ENCODE peak calls at places on chromosome 5, in ten cellular contexts. E is fibroblast of lung; X is dermis blood vessel endothelial cell; F is fibroblast of the aortic adventitia; O is effector memory CD8-positive, alpha-beta T cell; S is NCI-H1105 treated with DMSO at 0.1 percent for 48 hours; K is gastrocnemius medialis; R is GM20000; W is GDM1; L is EH. P is an unnamed sample.

GRCh38 chr5:6452622-6453504 is 4.2 kb downstream of the UBE2QL1 start:
- DNase-seq in E (no peak), X (no peak), F (no peak), O (no peak), S (peak), K (peak), R (no peak), W (no peak), L (no peak), P (no peak)

GRCh38 chr5:54844905-54845566 is 140.4 kb downstream of the ESM1 start:
- DNase-seq in E (peak), X (peak), F (peak), O (no peak), S (peak), K (no peak), R (no peak), W (no peak), L (peak), P (no peak)

GRCh38 chr5:4208996-4209395 is 613.4 kb downstream of the IRX1 start:
- DNase-seq in E (no peak), X (no peak), F (no peak), O (no peak), S (no peak), K (no peak), R (no peak), W (no peak), L (no peak), P (no peak)

GRCh38 chr5:51096859-51097258 is 286.4 kb upstream of the ISL1 start:
- DNase-seq in E (no peak), X (no peak), F (no peak), O (no peak), S (no peak), K (no peak), R (no peak), W (no peak), L (no peak), P (no peak)

GRCh38 chr5:87081511-87082372 is 185.9 kb upstream of the RASA1 start:
- DNase-seq in E (no peak), X (peak), F (no peak), O (peak), S (no peak), K (peak), R (peak), W (peak), L (no peak), P (peak)

GRCh38 chr5:59793000-59793399 is 100.5 kb downstream of the PDE4D start:
- DNase-seq in E (peak), X (no peak), F (peak), O (no peak), S (no peak), K (peak), R (no peak), W (no peak), L (peak), P (no peak)

GRCh38 chr5:103461223-103461622 is 101.4 kb downstream of the NUDT12 start:
- DNase-seq in E (no peak), X (no peak), F (peak), O (no peak), S (no peak), K (no peak), R (no peak), W (no peak), L (peak), P (no peak)

GRCh38 chr5:180128671-180129261 is 57.2 kb upstream of the RNF130 start:
- DNase-seq in E (no peak), X (no peak), F (no peak), O (no peak), S (no peak), K (no peak), R (no peak), W (no peak), L (no peak), P (peak)

GRCh38 chr5:16384804-16385203 is 80.8 kb downstream of the ZNF622 start:
- DNase-seq in E (no peak), X (no peak), F (no peak), O (no peak), S (no peak), K (no peak), R (no peak), W (no peak), L (no peak), P (no peak)

GRCh38 chr5:172147857-172148256 is 40.2 kb downstream of the STK10 start:
- DNase-seq in E (no peak), X (no peak), F (no peak), O (peak), S (no peak), K (no peak), R (no peak), W (no peak), L (no peak), P (no peak)

GRCh38 chr5:135458356-135458755 is 6.2 kb upstream of the TIFAB start:
- DNase-seq in E (no peak), X (no peak), F (no peak), O (no peak), S (no peak), K (no peak), R (no peak), W (no peak), L (no peak), P (no peak)

GRCh38 chr5:42495908-42496307 is 72.7 kb downstream of the GHR start:
- DNase-seq in E (peak), X (no peak), F (peak), O (no peak), S (no peak), K (peak), R (no peak), W (no peak), L (no peak), P (no peak)

GRCh38 chr5:171644536-171644935 is 141.1 kb upstream of the SMIM23 start:
- DNase-seq in E (peak), X (no peak), F (peak), O (no peak), S (no peak), K (no peak), R (no peak), W (no peak), L (peak), P (no peak)

P was measured in stomach.